ENCODE peak calls at places on chromosomes 12 and 14, in five cellular contexts. U is lung, V is T follicular helper cell, C is AG09309, A is NCI-H1092 treated with DMSO at 0.1 percent for 48 hours. X is an unnamed sample.

GRCh38 chr12:108773798-108774788 is 42.8 kb upstream of the CORO1C start:
- DNase-seq in C (peak), U (peak), V (no peak), A (peak), X (no peak)

GRCh38 chr12:49533331-49533730 is 5.5 kb upstream of the KCNH3 start:
- DNase-seq in V (no peak), U (no peak), A (no peak), C (no peak), X (no peak)

GRCh38 chr12:127559349-127560040 is 707.5 kb upstream of the TMEM132C start:
- DNase-seq in A (peak), V (no peak), C (peak), U (no peak), X (peak)

GRCh38 chr12:47517122-47517521 is 188.7 kb downstream of the RPAP3 start:
- DNase-seq in V (no peak), C (no peak), U (no peak), A (no peak), X (no peak)

GRCh38 chr12:75750950-75751349 is 239.5 kb upstream of the KRR1 start:
- DNase-seq in C (peak), U (no peak), A (no peak), V (no peak), X (no peak)

GRCh38 chr14:65096323-65097089 is 5.8 kb downstream of the MAX start:
- DNase-seq in C (no peak), U (no peak), A (no peak), V (no peak), X (no peak)

GRCh38 chr12:65823481-65824313 is 586 bp upstream of the HMGA2 start:
- DNase-seq in V (no peak), A (no peak), C (no peak), U (no peak), X (no peak)

GRCh38 chr12:4717806-4718205 is 2.4 kb upstream of the GALNT8 start:
- DNase-seq in C (no peak), A (no peak), U (no peak), V (no peak), X (no peak)

GRCh38 chr12:93080994-93081809 is 152.1 kb upstream of the EEA1 start:
- DNase-seq in U (no peak), C (no peak), V (no peak), A (no peak), X (no peak)

GRCh38 chr12:117208206-117208605 is 17.9 kb upstream of the FBXO21 start:
- DNase-seq in A (no peak), V (no peak), U (no peak), C (no peak), X (no peak)

GRCh38 chr12:5694759-5695409 is 250.2 kb downstream of the ANO2 start:
- DNase-seq in A (no peak), U (peak), V (no peak), C (peak), X (no peak)

GRCh38 chr12:464484-465267 is 4.9 kb downstream of the B4GALNT3 start:
- DNase-seq in U (no peak), C (no peak), A (peak), V (no peak), X (no peak)

GRCh38 chr12:45273717-45274271 is 57.9 kb downstream of the ANO6 start:
- DNase-seq in A (no peak), V (no peak), C (peak), U (peak), X (no peak)

GRCh38 chr12:91513354-91513753 is 330.7 kb upstream of the DCN start:
- DNase-seq in C (no peak), A (no peak), V (no peak), U (no peak), X (no peak)

GRCh38 chr14:57822081-57822480 is 43.8 kb downstream of the SLC35F4 start:
- DNase-seq in A (no peak), C (no peak), U (no peak), V (no peak), X (no peak)

GRCh38 chr12:6827437-6827894 is 741 bp upstream of the P3H3 start:
- DNase-seq in U (peak), V (no peak), A (peak), C (no peak), X (peak)

GRCh38 chr14:45199246-45199645 is 53.8 kb downstream of the MIS18BP1 start:
- DNase-seq in U (no peak), C (no peak), A (no peak), V (no peak), X (no peak)

GRCh38 chr12:22121224-22121623 is 75.2 kb downstream of the CMAS start:
- DNase-seq in U (no peak), V (peak), A (no peak), C (no peak), X (peak)

GRCh38 chr14:71193663-71194062 is 286.4 kb downstream of the PCNX1 start:
- DNase-seq in A (no peak), C (no peak), U (no peak), V (no peak), X (no peak)

GRCh38 chr14:22850944-22851790 is 14.8 kb downstream of the MMP14 start:
- DNase-seq in V (no peak), A (no peak), U (peak), C (peak), X (no peak)

GRCh38 chr12:14126692-14127091 is 145.3 kb upstream of the GRIN2B start:
- DNase-seq in U (no peak), V (no peak), A (no peak), C (no peak), X (no peak)

GRCh38 chr14:32259368-32260013 is 56.4 kb upstream of the RNU6-8 start:
- DNase-seq in C (peak), U (no peak), V (no peak), A (no peak), X (no peak)

GRCh38 chr12:42625611-42626010 is 36.1 kb upstream of the PRICKLE1 start:
- DNase-seq in A (no peak), V (no peak), U (no peak), C (no peak), X (no peak)

GRCh38 chr12:123444396-123445026 is 8.0 kb upstream of the RILPL2 start:
- DNase-seq in U (no peak), V (no peak), C (peak), A (no peak), X (no peak)

GRCh38 chr12:71972441-71973074 is 33.9 kb downstream of the TPH2 start:
- DNase-seq in U (no peak), C (no peak), A (no peak), V (no peak), X (no peak)

GRCh38 chr14:101333335-101334280 is 227.7 kb upstream of the DIO3 start:
- DNase-seq in V (no peak), A (no peak), U (no peak), C (no peak), X (no peak)

GRCh38 chr14:58430156-58430555 is 2.6 kb downstream of the KIAA0586 start:
- DNase-seq in V (no peak), C (peak), A (no peak), U (no peak), X (no peak)

GRCh38 chr12:12046401-12046800 is 24.3 kb upstream of the BCL2L14 start:
- DNase-seq in A (no peak), U (no peak), C (no peak), V (no peak), X (no peak)

GRCh38 chr12:6182279-6182898 is 17.8 kb upstream of the CD9 start:
- DNase-seq in C (peak), U (peak), A (no peak), V (no peak), X (no peak)

GRCh38 chr12:11877869-11878780 is 192.6 kb upstream of the BCL2L14 start:
- DNase-seq in U (no peak), V (no peak), A (peak), C (peak), X (no peak)

GRCh38 chr12:68805592-68806120 is 2.3 kb upstream of the MDM2 start:
- DNase-seq in V (no peak), U (no peak), C (no peak), A (no peak), X (no peak)

GRCh38 chr12:95908573-95908972 is 33.8 kb downstream of the CCDC38 start:
- DNase-seq in U (no peak), V (no peak), C (no peak), A (no peak), X (no peak)

GRCh38 chr12:60257063-60257462 is 661.2 kb downstream of the SLC16A7 start:
- DNase-seq in U (no peak), V (no peak), C (peak), A (no peak), X (no peak)

GRCh38 chr12:104059963-104060362 is 4.4 kb upstream of the HCFC2 start:
- DNase-seq in U (no peak), C (no peak), V (no peak), A (no peak), X (no peak)

GRCh38 chr12:75892779-75893408 is 138.7 kb downstream of the PHLDA1 start:
- DNase-seq in V (no peak), U (no peak), C (peak), A (no peak), X (no peak)

GRCh38 chr14:59013672-59014298 is 174.7 kb upstream of the DAAM1 start:
- DNase-seq in C (no peak), U (no peak), V (no peak), A (no peak), X (no peak)

GRCh38 chr12:116790066-116790465 is 52.0 kb downstream of the RNFT2 start:
- DNase-seq in C (no peak), A (no peak), U (no peak), V (no peak), X (no peak)

GRCh38 chr12:80269953-80270552 is 170.7 kb downstream of the OTOGL start:
- DNase-seq in A (peak), U (no peak), V (no peak), C (no peak), X (no peak)

GRCh38 chr14:55125403-55125802 is 3.6 kb upstream of the LGALS3 start:
- DNase-seq in C (no peak), V (no peak), U (peak), A (no peak), X (no peak)

X was measured in T-helper 9 cell.